ENCODE peak calls at places on chromosomes 12 and 14, in eight cellular contexts. P, M, F, Q, N, A, I and W are unnamed samples.

GRCh38 chr14:23535943-23536342 is 15.6 kb downstream of the ZFHX2 start:
- DNase-seq in F (no peak), N (no peak), P (no peak), Q (no peak), I (no peak), M (no peak), A (no peak), W (no peak)

GRCh38 chr12:105235747-105236476 is at the start of gene APPL2:
- DNase-seq in A (peak), P (peak), I (peak), F (peak), N (peak), M (peak), Q (peak), W (peak)

GRCh38 chr14:90903101-90903500 is 86.9 kb upstream of the TTC7B start:
- DNase-seq in I (peak), F (peak), N (no peak), A (peak), Q (peak), P (no peak), M (peak), W (peak)

GRCh38 chr14:105126126-105126969 is 42.2 kb downstream of the JAG2 start:
- DNase-seq in M (no peak), F (no peak), A (peak), I (no peak), N (no peak), Q (no peak), P (no peak), W (no peak)

GRCh38 chr12:25591132-25591531 is 38.0 kb upstream of the LMNTD1 start:
- DNase-seq in A (no peak), N (no peak), P (no peak), M (no peak), I (no peak), Q (no peak), F (no peak), W (no peak)

GRCh38 chr12:27785882-27786570 is 6.0 kb upstream of the MANSC4 start:
- DNase-seq in N (no peak), P (no peak), M (peak), I (no peak), Q (no peak), A (no peak), F (peak), W (peak)

GRCh38 chr14:96303981-96304380 is 48.0 kb downstream of the BDKRB1 start:
- DNase-seq in P (no peak), A (no peak), I (no peak), N (no peak), M (no peak), Q (no peak), F (no peak), W (no peak)

GRCh38 chr12:96392397-96392796 is 7.8 kb downstream of the CDK17 start:
- DNase-seq in N (no peak), A (no peak), F (no peak), I (no peak), P (no peak), M (peak), Q (no peak), W (no peak)

GRCh38 chr12:20011200-20011599 is 357.1 kb upstream of the PDE3A start:
- DNase-seq in P (no peak), N (no peak), F (peak), I (no peak), M (peak), Q (no peak), A (no peak), W (no peak)

GRCh38 chr12:104672501-104673265 is 215.9 kb downstream of the CHST11 start:
- DNase-seq in A (peak), N (peak), M (no peak), I (no peak), F (no peak), Q (no peak), P (peak), W (peak)

GRCh38 chr14:30195946-30196345 is 268.3 kb upstream of the PRKD1 start:
- DNase-seq in F (no peak), P (no peak), A (no peak), I (no peak), N (no peak), Q (no peak), M (no peak), W (no peak)

GRCh38 chr12:128920468-128920867 is 67.2 kb downstream of the GLT1D1 start:
- DNase-seq in P (no peak), A (peak), N (peak), I (no peak), F (peak), Q (no peak), M (no peak), W (peak)

GRCh38 chr14:32298346-32298745 is 30.8 kb upstream of the AKAP6 start:
- DNase-seq in N (no peak), M (no peak), I (no peak), Q (no peak), F (no peak), A (no peak), P (no peak), W (no peak)

GRCh38 chr14:98501335-98501734 is 770.7 kb downstream of the BCL11B start:
- DNase-seq in P (no peak), Q (no peak), M (no peak), A (no peak), I (no peak), N (no peak), F (no peak), W (peak)

GRCh38 chr12:58254463-58254862 is 313.1 kb downstream of the ATP23 start:
- DNase-seq in N (no peak), M (no peak), Q (no peak), I (no peak), A (no peak), F (no peak), P (no peak), W (no peak)

GRCh38 chr14:61589691-61590521 is 105.4 kb upstream of the HIF1A start:
- DNase-seq in P (no peak), M (no peak), I (no peak), N (no peak), A (no peak), Q (no peak), F (no peak), W (no peak)

GRCh38 chr14:90758959-90759358 is 57.3 kb downstream of the TTC7B start:
- DNase-seq in N (no peak), A (peak), P (peak), F (peak), I (peak), Q (peak), M (peak), W (no peak)

GRCh38 chr12:62713723-62714122 is 221.2 kb downstream of the PPM1H start:
- DNase-seq in M (no peak), N (no peak), Q (no peak), I (no peak), F (no peak), P (no peak), A (no peak), W (no peak)

GRCh38 chr14:104678346-104678745 is 11.1 kb upstream of the INF2 start:
- DNase-seq in N (no peak), Q (peak), F (no peak), A (peak), I (no peak), P (peak), M (no peak), W (no peak)

GRCh38 chr12:106305376-106305775 is 2.8 kb downstream of the TCP11L2 start:
- DNase-seq in A (no peak), N (no peak), I (no peak), F (no peak), P (no peak), Q (no peak), M (no peak), W (peak)

GRCh38 chr14:55103005-55103640 is 25.9 kb upstream of the LGALS3 start:
- DNase-seq in F (peak), Q (peak), P (peak), I (peak), A (peak), N (peak), M (peak), W (peak)

GRCh38 chr12:58657175-58657574 is 263.1 kb downstream of the LRIG3 start:
- DNase-seq in F (no peak), A (no peak), Q (no peak), N (no peak), M (no peak), P (no peak), I (no peak), W (no peak)

GRCh38 chr12:72836184-72836583 is 564.0 kb downstream of the TRHDE start:
- DNase-seq in A (no peak), P (no peak), I (no peak), Q (no peak), F (no peak), N (no peak), M (no peak), W (no peak)

GRCh38 chr14:85308531-85309300 is 221.2 kb upstream of the FLRT2 start:
- DNase-seq in M (peak), F (peak), A (no peak), N (no peak), P (no peak), I (no peak), Q (no peak), W (no peak)

GRCh38 chr12:112906712-112907414 is at the start of gene OAS1:
- DNase-seq in P (no peak), M (peak), Q (no peak), F (peak), A (peak), I (no peak), N (peak), W (peak)

GRCh38 chr14:101912841-101913240 is 51.5 kb upstream of the DYNC1H1 start:
- DNase-seq in M (no peak), A (no peak), F (no peak), Q (no peak), N (no peak), P (no peak), I (peak), W (no peak)

DNA sequence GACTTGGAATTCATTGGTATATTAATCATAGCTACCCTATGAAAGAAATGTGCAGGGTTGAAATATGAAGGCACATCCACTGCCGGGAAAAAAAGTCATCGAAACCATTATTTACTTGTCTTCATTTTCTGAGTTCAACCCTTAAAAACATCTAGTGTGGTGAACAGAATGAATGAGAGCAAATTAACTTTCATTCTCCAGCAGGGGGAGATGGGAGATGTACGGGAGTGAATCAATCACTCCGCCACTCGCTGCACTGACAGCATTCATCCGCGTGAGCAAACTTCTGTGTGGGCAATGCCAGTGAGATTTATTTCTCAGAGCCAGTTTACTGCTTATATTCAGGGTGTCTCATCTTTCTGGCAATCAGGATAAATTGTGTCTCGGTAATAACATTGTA is 463.5 kb upstream of the MIS18BP1 start:
- DNase-seq in P (no peak), F (no peak), N (no peak), M (no peak), A (no peak), Q (no peak), I (no peak), W (peak)
- TF ChIP-seq CTCF in P (no peak), F (no peak), N (no peak), M (no peak), A (no peak), Q (no peak), I (no peak), W (no peak)

DNA sequence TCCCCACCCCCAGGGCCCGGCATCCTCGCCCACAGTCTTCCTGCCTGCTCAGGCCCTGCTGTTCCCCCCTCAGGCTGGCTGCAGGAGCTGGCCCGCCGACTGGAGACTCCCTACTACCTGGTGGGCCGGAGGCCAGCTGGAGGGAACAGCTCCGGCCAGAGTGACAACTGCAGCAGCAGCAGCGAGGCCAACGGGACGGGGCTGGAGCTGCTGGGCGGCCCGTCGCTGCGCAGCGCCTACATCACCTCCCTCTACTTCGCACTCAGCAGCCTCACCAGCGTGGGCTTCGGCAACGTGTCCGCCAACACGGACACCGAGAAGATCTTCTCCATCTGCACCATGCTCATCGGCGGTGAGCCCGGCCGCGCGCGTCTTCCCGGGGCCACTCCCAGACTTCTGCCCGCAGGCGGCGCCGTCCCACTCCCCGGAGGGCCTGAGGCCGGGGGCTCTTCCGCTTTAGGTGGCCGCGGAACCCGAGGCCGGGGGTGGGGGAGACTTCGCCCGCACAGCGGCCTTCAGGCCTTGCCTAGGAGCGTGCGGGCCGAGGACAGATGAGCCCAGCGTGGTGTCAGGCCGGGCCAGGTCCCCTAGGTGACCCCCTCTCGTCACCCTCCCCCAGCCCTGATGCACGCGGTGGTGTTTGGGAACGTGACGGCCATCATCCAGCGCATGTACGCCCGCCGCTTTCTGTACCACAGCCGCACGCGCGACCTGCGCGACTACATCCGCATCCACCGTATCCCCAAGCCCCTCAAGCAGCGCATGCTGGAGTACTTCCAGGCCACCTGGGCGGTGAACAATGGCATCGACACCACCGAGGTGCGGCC is 10.2 kb downstream of the KCNH3 start:
- DNase-seq in M (peak), N (no peak), P (no peak), Q (no peak), I (no peak), F (peak), A (no peak), W (no peak)
- TF ChIP-seq CTCF in M (peak), N (peak), P (peak), Q (no peak), I (no peak), F (peak), A (peak), W (no peak)

DNA sequence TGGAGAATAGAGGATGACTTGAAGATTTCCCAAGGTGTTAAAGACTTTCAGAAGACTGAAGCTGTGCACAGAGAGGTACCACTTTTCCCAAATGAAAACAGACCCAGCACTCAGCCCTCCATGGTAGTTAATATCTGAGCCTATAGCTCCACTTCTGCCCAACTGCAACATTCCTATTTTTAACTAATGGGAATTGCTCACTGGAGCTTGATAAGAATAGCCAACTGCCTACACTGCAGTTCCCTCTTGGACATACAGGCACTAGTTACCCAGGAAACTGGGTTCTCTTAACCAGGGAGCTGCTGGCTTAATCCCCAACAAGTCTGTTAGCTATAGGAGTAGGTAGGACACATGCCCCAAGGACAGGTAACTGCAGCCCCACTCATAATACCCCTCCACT is 76.9 kb upstream of the ACTN1 start:
- DNase-seq in I (no peak), F (no peak), N (no peak), Q (no peak), P (no peak), A (no peak), M (no peak), W (no peak)
- TF ChIP-seq CTCF in I (no peak), F (no peak), N (no peak), Q (no peak), P (no peak), A (no peak), M (no peak), W (no peak)

GRCh38 chr14:64879635-64880381 is at the start of gene SPTB:
- DNase-seq in M (no peak), F (no peak), A (peak), P (peak), Q (peak), N (no peak), I (no peak), W (peak)
- TF ChIP-seq CTCF in M (no peak), F (no peak), A (no peak), P (peak), Q (peak), N (no peak), I (no peak), W (no peak)

GRCh38 chr14:93184391-93185332 is at the start of the genes LYSET and MOAP1:
- DNase-seq in M (peak), N (peak), F (peak), A (peak), P (peak), Q (peak), I (peak), W (peak)
- TF ChIP-seq CTCF in M (no peak), N (peak), F (no peak), A (peak), P (peak), Q (no peak), I (no peak), W (no peak)

GRCh38 chr12:6312529-6313325 is 2.2 kb downstream of the PLEKHG6 start:
- DNase-seq in N (no peak), P (no peak), M (no peak), F (no peak), A (no peak), Q (peak), I (no peak), W (peak)

GRCh38 chr12:6311822-6312528 is 1.5 kb downstream of the PLEKHG6 start:
- DNase-seq in M (no peak), Q (no peak), N (no peak), A (no peak), F (no peak), I (no peak), P (no peak), W (no peak)

GRCh38 chr12:6314776-6315175 is 4.3 kb downstream of the PLEKHG6 start:
- DNase-seq in F (no peak), P (no peak), M (no peak), A (no peak), N (no peak), I (no peak), Q (no peak), W (no peak)

GRCh38 chr12:6315184-6315583 is 4.7 kb downstream of the PLEKHG6 start:
- DNase-seq in Q (no peak), P (no peak), F (no peak), M (no peak), I (no peak), A (no peak), N (no peak), W (no peak)

DNA sequence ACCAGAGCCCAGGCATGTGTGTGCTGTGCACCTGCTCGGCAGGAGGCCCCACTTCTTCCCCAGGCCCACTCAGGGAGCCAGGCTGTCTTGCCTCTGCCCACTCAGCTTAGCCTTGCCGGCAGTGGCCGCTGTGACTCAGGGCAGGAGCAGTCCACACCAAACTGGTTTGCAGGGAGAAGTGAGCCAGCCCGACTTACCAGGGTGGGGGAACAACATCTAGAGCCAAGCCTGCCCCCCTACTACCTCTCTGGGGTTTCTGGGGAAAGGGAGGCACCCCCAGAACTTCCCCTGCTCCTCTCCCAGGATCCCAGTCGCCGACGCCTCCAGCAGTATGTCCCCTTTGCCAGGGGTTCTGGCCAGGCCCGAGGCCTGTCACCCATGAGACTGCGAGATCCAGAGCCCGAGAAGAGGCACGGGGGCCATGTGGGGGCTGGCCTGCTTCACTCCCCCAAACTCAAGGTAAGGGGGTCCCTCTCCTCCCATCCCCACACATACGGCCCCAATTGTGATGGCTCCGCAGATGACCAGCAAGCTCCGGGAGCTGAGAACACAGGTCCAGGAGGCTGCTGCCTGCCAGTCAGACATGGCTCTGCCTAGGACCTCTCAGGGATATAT is 3.0 kb downstream of the PLEKHG6 start:
- DNase-seq in N (no peak), P (no peak), A (no peak), I (no peak), F (no peak), Q (no peak), M (no peak), W (no peak)
- TF ChIP-seq CTCF in N (no peak), P (no peak), A (no peak), I (no peak), F (no peak), Q (no peak), M (no peak), W (no peak)

DNA sequence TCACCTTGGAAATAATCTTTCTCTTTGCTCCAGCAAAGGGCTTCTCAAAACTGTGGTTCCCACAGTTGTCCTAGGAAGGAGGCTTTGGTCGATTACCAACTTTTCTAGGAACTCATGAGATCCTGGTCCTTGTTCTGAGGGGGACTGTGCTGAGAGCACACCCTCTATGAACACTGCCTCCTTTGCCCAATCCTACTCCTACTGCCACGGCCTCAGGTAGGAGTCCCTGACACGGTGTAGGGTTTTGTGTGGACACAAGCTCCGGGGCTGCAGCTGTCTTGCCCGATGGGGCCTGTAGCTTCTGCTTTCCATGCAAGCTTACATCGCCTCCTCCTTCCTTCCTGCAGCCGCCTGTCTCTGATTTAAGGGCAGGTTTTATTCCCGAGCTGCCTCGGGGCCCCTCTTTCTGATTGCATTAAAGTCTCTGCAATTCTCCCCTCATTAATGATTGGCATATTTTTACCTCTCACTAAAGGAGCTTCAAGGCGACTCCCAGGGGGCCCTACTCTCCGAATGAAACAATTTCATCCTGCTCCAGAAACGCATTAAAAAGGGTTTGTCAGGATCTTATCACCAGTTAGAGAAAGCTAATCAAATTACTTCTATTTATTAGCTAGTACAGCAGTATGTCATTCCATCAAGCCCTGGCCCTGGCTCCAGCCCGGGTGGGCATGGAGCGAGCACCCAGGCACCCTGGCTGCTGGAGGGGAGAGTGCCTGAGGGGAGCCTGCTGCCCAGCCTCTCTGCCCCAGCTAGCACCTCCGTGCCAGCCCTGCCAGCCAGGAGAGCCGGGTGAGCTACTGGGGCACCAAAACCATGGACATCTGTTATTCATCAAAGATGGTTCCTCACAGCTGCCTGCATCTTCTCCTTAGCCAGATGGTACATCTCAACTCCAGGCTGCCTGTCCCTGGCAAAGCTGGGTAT is 38.1 kb upstream of the ESRRB start:
- DNase-seq in P (no peak), N (no peak), Q (no peak), M (no peak), F (no peak), A (no peak), I (no peak), W (no peak)
- TF ChIP-seq CTCF in P (no peak), N (no peak), Q (no peak), M (no peak), F (no peak), A (no peak), I (no peak), W (no peak)